ENCODE peak calls at places on chromosomes 5 and 9, in six cellular contexts. H, J, P, D, Y and C are unnamed samples.

GRCh38 chr5:154817815-154818214 is 32.6 kb downstream of the FAXDC2 start:
- DNase-seq in H (no peak), Y (no peak), P (no peak), D (no peak), J (no peak), C (no peak)

GRCh38 chr9:3299872-3300271 is 225.9 kb downstream of the RFX3 start:
- DNase-seq in J (no peak), P (no peak), Y (no peak), D (no peak), H (no peak), C (no peak)

GRCh38 chr9:90444609-90445008 is 198.0 kb downstream of the DIRAS2 start:
- DNase-seq in P (no peak), D (no peak), H (no peak), Y (no peak), J (no peak), C (no peak)

GRCh38 chr9:81848472-81848871 is 79.8 kb upstream of the SPATA31D4 start:
- DNase-seq in P (no peak), J (no peak), D (peak), H (no peak), Y (no peak), C (no peak)

GRCh38 chr5:123528059-123528458 is 16.1 kb downstream of the CSNK1G3 start:
- DNase-seq in H (no peak), D (no peak), J (no peak), P (no peak), Y (no peak), C (no peak)

GRCh38 chr9:93592389-93593021 is 16.1 kb downstream of the PHF2 start:
- DNase-seq in Y (no peak), D (no peak), J (no peak), H (no peak), P (peak), C (no peak)

GRCh38 chr9:84264307-84264706 is 76.3 kb downstream of the SLC28A3 start:
- DNase-seq in H (no peak), Y (no peak), D (no peak), J (no peak), P (no peak), C (no peak)

GRCh38 chr5:134738963-134739661 is 764 bp downstream of the CAMLG start:
- DNase-seq in P (peak), D (peak), H (peak), J (peak), Y (no peak), C (no peak)

GRCh38 chr9:78296208-78296892 is 575 bp upstream of the PSAT1 start:
- DNase-seq in P (peak), H (peak), J (no peak), D (peak), Y (peak), C (no peak)

GRCh38 chr5:95043234-95043633 is 241.7 kb downstream of the MCTP1 start:
- DNase-seq in Y (no peak), J (no peak), P (no peak), H (no peak), D (no peak), C (no peak)

GRCh38 chr9:99300103-99300439 is 78.0 kb downstream of the SEC61B start:
- DNase-seq in H (no peak), J (no peak), Y (no peak), P (no peak), D (no peak), C (no peak)

GRCh38 chr5:43947870-43948269 is 344.9 kb downstream of the NNT start:
- DNase-seq in D (peak), Y (no peak), J (no peak), H (no peak), P (no peak), C (no peak)

GRCh38 chr5:143153332-143154119 is 250.0 kb downstream of the NR3C1 start:
- DNase-seq in H (no peak), J (no peak), D (peak), Y (no peak), P (no peak), C (no peak)

GRCh38 chr5:125870271-125870670 is 552.9 kb upstream of the GRAMD2B start:
- DNase-seq in P (no peak), D (peak), H (peak), Y (no peak), J (no peak), C (peak)

GRCh38 chr9:26947736-26948135 is 694 bp upstream of the PLAA start:
- DNase-seq in J (no peak), D (no peak), H (no peak), Y (no peak), P (no peak), C (no peak)

GRCh38 chr9:134777153-134777552 is 103.5 kb upstream of the FCN2 start:
- DNase-seq in J (no peak), D (no peak), H (no peak), Y (no peak), P (no peak), C (no peak)

GRCh38 chr9:134778156-134778555 is 102.5 kb upstream of the FCN2 start:
- DNase-seq in D (no peak), Y (no peak), P (no peak), H (no peak), J (no peak), C (no peak)

GRCh38 chr9:134779640-134780039 is 101.0 kb upstream of the FCN2 start:
- DNase-seq in Y (no peak), J (no peak), H (no peak), D (no peak), P (no peak), C (no peak)

GRCh38 chr9:134776080-134776796 is 104.4 kb upstream of the FCN2 start:
- DNase-seq in Y (no peak), D (peak), J (no peak), P (no peak), H (no peak), C (no peak)

DNA sequence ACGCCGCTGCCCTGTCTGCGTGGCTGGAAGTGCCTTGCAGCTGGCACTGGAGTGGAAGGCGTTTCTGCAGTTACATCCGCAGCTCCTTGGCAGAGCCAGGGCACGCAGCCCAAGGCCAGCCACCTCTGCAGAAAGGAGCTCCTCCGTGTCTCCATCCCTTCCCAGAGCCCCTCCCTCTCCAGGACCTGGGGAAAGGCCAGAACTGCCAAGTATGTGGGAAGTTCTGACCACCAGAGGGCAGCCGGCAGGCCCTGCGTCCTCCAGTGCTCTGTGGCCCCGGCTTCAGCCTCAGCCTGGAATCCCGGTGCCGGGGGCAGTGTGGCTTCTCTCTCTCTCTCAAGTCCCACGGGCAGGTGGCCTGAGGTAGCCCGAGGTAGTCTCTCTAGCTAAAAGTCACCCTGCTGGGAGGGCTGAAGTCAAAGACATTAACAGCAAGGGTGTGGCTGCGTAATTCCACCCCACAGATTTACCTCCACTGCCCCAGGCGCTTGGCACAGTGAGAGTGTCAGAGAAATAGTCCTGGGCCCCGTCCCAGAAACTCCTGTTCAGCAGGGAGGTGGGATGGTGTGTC is 101.7 kb upstream of the FCN2 start:
- DNase-seq in J (no peak), H (peak), P (peak), Y (peak), D (peak), C (peak)
- TF ChIP-seq CTCF in J (no peak), H (peak), P (peak), Y (peak), D (peak), C (peak)

DNA sequence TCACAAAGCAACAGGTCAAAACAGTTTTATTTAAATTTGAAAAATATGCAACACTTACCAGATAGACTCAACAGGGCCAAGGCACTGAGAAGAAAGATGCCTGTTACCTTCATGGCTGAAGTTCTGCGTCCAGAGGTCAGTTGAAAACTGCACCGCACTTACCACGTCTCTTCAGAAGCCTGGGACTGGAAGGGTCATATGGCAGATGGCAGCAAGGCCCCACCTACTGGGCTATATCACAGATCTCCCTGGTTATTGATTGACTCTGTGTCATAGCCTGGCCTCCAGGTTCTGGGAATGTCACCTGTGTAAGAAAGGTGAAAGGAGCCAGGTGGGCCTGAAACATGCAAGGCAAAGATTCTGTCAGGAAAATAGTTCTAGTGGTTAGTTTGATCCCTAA is at the start of gene SPINK1:
- DNase-seq in J (no peak), P (no peak), D (no peak), Y (peak), H (no peak), C (no peak)
- TF ChIP-seq CTCF in J (no peak), P (no peak), D (no peak), Y (no peak), H (no peak), C (no peak)

DNA sequence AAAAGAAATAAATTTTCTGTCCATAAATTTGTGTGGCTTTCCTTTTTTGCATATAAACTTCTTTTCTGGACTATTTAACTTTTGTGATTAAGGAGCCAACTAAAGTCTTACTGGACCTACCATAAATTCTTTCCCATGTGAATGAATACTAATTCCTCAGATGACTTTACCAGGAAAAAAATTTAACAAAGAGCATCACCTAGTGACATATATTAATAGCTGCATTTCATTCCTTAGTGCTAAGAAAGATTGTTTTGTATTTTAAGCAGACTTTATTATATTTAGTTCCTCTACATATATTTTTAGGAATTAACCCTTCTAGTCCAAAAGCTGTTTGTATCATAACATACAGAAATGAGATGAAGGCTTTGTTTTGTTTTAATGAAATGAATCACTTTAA is 64.4 kb downstream of the C9orf85 start:
- DNase-seq in J (no peak), Y (no peak), H (no peak), P (no peak), D (no peak), C (no peak)
- TF ChIP-seq CTCF in J (no peak), Y (no peak), H (peak), P (peak), D (no peak), C (peak)

GRCh38 chr5:157748740-157749461 is 5.4 kb downstream of the LSM11 start:
- DNase-seq in P (no peak), Y (no peak), D (peak), J (no peak), H (no peak), C (no peak)
- TF ChIP-seq CTCF in P (no peak), Y (no peak), D (no peak), J (no peak), H (peak), C (no peak)

GRCh38 chr5:75885849-75886596 is 168.8 kb upstream of the POC5 start:
- DNase-seq in Y (no peak), D (no peak), P (peak), J (no peak), H (peak), C (no peak)
- TF ChIP-seq CTCF in Y (no peak), D (no peak), P (peak), J (no peak), H (peak), C (peak)

GRCh38 chr9:128825923-128826702 is 3.5 kb downstream of the SPOUT1 start:
- DNase-seq in D (no peak), H (peak), Y (no peak), P (no peak), J (no peak), C (no peak)
- TF ChIP-seq CTCF in D (no peak), H (no peak), Y (no peak), P (peak), J (no peak), C (no peak)

DNA sequence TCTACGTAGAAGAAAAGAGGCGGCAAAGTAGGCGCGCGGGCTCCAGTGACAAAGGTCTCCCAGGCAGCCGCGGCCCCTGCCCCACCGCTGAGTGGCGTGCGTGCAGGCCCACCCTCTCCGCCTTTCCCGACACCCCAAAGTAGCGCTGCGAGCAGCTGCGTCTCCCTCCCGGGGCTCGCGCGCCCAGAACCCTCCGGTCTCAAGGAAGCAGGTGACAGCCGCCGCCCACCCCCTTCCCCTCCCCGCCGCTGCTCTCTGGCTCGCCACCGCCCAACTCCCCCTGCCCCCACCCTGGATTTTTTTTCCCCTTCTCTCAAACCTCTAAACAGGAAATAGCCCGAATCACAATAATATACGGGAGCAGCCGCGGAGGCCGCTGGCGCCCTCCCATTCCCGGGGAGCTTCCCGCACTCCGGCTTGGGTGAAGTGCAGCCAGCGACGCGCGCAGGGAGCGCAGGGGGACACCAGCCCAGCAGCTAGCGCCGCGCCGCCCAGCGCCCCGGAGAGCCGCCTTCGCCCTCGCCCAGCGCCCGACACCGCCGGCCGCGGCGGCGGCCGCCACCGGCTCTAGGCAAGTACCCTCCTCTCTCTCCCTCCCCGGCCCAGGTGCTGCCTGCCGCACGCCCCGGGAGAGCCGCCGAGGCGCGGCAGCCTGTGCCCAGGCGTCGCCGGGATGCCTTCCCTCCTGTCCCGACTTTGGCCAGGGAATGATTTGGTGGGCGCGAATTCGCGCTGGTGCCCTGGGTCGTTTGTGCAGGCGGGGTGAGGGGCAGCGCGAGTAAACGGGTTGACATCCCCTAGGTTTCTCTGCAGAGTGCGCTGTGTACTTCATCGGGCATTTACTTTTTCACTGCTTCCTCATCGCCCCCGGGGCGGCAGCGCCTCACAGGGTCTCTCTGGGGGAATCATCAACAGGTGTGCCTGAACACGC is 52.7 kb upstream of the TJP2 start:
- DNase-seq in H (peak), Y (peak), J (peak), P (peak), D (peak), C (peak)
- TF ChIP-seq CTCF in H (no peak), Y (no peak), J (no peak), P (no peak), D (no peak), C (no peak)

GRCh38 chr9:117160254-117160653 is 254.6 kb downstream of the ASTN2 start:
- DNase-seq in Y (no peak), P (no peak), H (no peak), D (no peak), J (no peak), C (no peak)
- TF ChIP-seq CTCF in Y (no peak), P (peak), H (no peak), D (no peak), J (no peak), C (peak)

GRCh38 chr9:88874391-88874790 is 116.9 kb upstream of the S1PR3 start:
- DNase-seq in H (no peak), D (no peak), J (no peak), Y (no peak), P (no peak), C (no peak)
- TF ChIP-seq CTCF in H (peak), D (no peak), J (no peak), Y (no peak), P (no peak), C (no peak)

GRCh38 chr9:135791431-135792267 is 89.7 kb downstream of the KCNT1 start:
- DNase-seq in D (no peak), J (no peak), H (no peak), Y (no peak), P (no peak), C (no peak)

GRCh38 chr9:135790850-135791249 is 88.9 kb downstream of the KCNT1 start:
- DNase-seq in J (no peak), D (no peak), Y (no peak), P (no peak), H (no peak), C (no peak)

GRCh38 chr9:135793221-135794056 is 91.5 kb downstream of the KCNT1 start:
- DNase-seq in H (no peak), Y (no peak), J (no peak), D (no peak), P (no peak), C (no peak)

GRCh38 chr9:135794057-135794335 is 92.0 kb downstream of the KCNT1 start:
- DNase-seq in P (no peak), D (no peak), Y (no peak), H (no peak), J (no peak), C (no peak)

DNA sequence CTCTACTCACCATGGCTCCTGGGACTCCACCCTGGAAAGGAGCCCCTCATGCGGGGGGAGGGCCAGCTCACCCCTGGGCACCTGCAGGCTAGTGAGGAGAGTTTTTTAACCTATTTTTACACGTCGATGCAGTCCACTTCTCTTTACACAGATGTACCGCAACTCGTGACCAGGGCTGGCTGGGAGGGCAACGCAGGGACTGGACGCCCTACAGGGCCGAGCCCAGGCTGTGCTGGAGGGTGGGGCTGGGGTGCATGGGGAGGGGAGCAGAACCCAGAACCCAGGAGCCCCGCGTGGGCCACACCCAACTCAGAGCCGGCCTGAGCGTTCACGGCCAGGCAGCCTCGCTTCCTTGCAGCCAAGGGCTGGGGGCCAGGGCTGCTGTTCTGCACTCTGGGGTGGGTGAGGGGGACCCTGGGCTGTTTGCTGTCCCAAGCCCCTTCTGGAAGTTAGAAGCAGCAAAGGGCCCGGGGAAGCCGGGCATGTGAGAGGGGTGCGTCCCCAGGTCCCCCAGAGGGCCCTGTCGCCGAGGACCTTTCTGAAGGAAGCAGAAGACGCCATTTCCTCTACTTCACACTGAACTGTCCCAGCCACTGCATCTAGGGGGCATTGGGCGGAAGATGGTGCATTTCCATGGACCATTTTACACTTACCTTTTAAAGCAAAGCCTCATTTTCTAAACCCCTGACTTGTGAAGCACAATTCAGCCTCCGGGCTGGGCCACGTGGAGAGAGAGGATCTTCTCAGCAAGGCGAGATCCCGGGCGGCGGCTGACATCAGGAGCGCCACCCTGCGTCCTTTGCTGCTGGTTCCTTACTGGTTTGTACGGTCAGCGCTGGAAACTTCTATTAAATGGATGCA is 90.5 kb downstream of the KCNT1 start:
- DNase-seq in P (no peak), Y (no peak), H (no peak), J (no peak), D (no peak), C (no peak)
- TF ChIP-seq CTCF in P (no peak), Y (no peak), H (no peak), J (no peak), D (no peak), C (no peak)